ENCODE peak calls at places on chromosomes 13 and 19, in eight cellular contexts. One of them, this sample, is unnamed.

GRCh38 chr13:45812599-45813372 is 38.8 kb downstream of the SIAH3 start:
- DNase-seq in astrocyte of the spinal cord: no peak
- DNase-seq in CD8-positive, alpha-beta T cell: no peak
- DNase-seq in lower leg skin: no peak
- DNase-seq in epithelial cell of esophagus: peak
- DNase-seq in OCI-LY7: no peak
- DNase-seq in IMR-90: no peak
- DNase-seq in kidney epithelial cell: no peak
- DNase-seq in this sample: no peak

GRCh38 chr13:106306748-106307277 is 228.6 kb downstream of the EFNB2 start:
- DNase-seq in astrocyte of the spinal cord: no peak
- DNase-seq in CD8-positive, alpha-beta T cell: no peak
- DNase-seq in lower leg skin: no peak
- DNase-seq in epithelial cell of esophagus: no peak
- DNase-seq in OCI-LY7: no peak
- DNase-seq in IMR-90: no peak
- DNase-seq in kidney epithelial cell: no peak
- DNase-seq in this sample: no peak

GRCh38 chr19:49413348-49413747 is 9.9 kb downstream of the PTH2 start:
- DNase-seq in astrocyte of the spinal cord: no peak
- DNase-seq in CD8-positive, alpha-beta T cell: no peak
- DNase-seq in lower leg skin: no peak
- DNase-seq in epithelial cell of esophagus: no peak
- DNase-seq in OCI-LY7: no peak
- DNase-seq in IMR-90: peak
- DNase-seq in kidney epithelial cell: no peak
- DNase-seq in this sample: no peak

GRCh38 chr19:10086904-10087256 is 763 bp downstream of the SHFL start:
- DNase-seq in astrocyte of the spinal cord: no peak
- DNase-seq in CD8-positive, alpha-beta T cell: peak
- DNase-seq in lower leg skin: no peak
- DNase-seq in epithelial cell of esophagus: no peak
- DNase-seq in OCI-LY7: no peak
- DNase-seq in IMR-90: no peak
- DNase-seq in kidney epithelial cell: no peak
- DNase-seq in this sample: no peak

GRCh38 chr13:80977168-80977567 is 636.2 kb upstream of the SPRY2 start:
- DNase-seq in astrocyte of the spinal cord: no peak
- DNase-seq in CD8-positive, alpha-beta T cell: no peak
- DNase-seq in lower leg skin: no peak
- DNase-seq in epithelial cell of esophagus: peak
- DNase-seq in OCI-LY7: no peak
- DNase-seq in IMR-90: no peak
- DNase-seq in kidney epithelial cell: no peak
- DNase-seq in this sample: no peak

GRCh38 chr13:33842207-33842606 is 24.3 kb downstream of the RFC3 start:
- DNase-seq in astrocyte of the spinal cord: no peak
- DNase-seq in CD8-positive, alpha-beta T cell: no peak
- DNase-seq in lower leg skin: no peak
- DNase-seq in epithelial cell of esophagus: no peak
- DNase-seq in OCI-LY7: no peak
- DNase-seq in IMR-90: peak
- DNase-seq in kidney epithelial cell: no peak
- DNase-seq in this sample: no peak

GRCh38 chr19:39199025-39199424 is 2.3 kb downstream of the NCCRP1 start:
- DNase-seq in astrocyte of the spinal cord: peak
- DNase-seq in CD8-positive, alpha-beta T cell: no peak
- DNase-seq in lower leg skin: no peak
- DNase-seq in epithelial cell of esophagus: no peak
- DNase-seq in OCI-LY7: no peak
- DNase-seq in IMR-90: peak
- DNase-seq in kidney epithelial cell: peak
- DNase-seq in this sample: no peak

GRCh38 chr13:107883561-107884175 is 331.7 kb downstream of the LIG4 start:
- DNase-seq in astrocyte of the spinal cord: peak
- DNase-seq in CD8-positive, alpha-beta T cell: no peak
- DNase-seq in lower leg skin: no peak
- DNase-seq in epithelial cell of esophagus: no peak
- DNase-seq in OCI-LY7: no peak
- DNase-seq in IMR-90: peak
- DNase-seq in kidney epithelial cell: peak
- DNase-seq in this sample: peak

GRCh38 chr13:24899601-24900000 is 135.6 kb downstream of the RNF17 start:
- DNase-seq in astrocyte of the spinal cord: peak
- DNase-seq in CD8-positive, alpha-beta T cell: no peak
- DNase-seq in lower leg skin: no peak
- DNase-seq in epithelial cell of esophagus: no peak
- DNase-seq in OCI-LY7: no peak
- DNase-seq in IMR-90: peak
- DNase-seq in kidney epithelial cell: no peak
- DNase-seq in this sample: no peak

GRCh38 chr13:95355491-95355890 is 54.2 kb upstream of the ABCC4 start:
- DNase-seq in astrocyte of the spinal cord: peak
- DNase-seq in CD8-positive, alpha-beta T cell: no peak
- DNase-seq in lower leg skin: no peak
- DNase-seq in epithelial cell of esophagus: peak
- DNase-seq in OCI-LY7: no peak
- DNase-seq in IMR-90: peak
- DNase-seq in kidney epithelial cell: peak
- DNase-seq in this sample: peak

GRCh38 chr19:12578641-12579040 is 27.4 kb upstream of the ZNF564 start:
- DNase-seq in astrocyte of the spinal cord: no peak
- DNase-seq in CD8-positive, alpha-beta T cell: no peak
- DNase-seq in lower leg skin: no peak
- DNase-seq in epithelial cell of esophagus: no peak
- DNase-seq in OCI-LY7: no peak
- DNase-seq in IMR-90: no peak
- DNase-seq in kidney epithelial cell: no peak
- DNase-seq in this sample: no peak

GRCh38 chr19:14433454-14434156 is 499 bp downstream of the PKN1 start:
- DNase-seq in astrocyte of the spinal cord: no peak
- DNase-seq in CD8-positive, alpha-beta T cell: peak
- DNase-seq in lower leg skin: no peak
- DNase-seq in epithelial cell of esophagus: no peak
- DNase-seq in OCI-LY7: peak
- DNase-seq in IMR-90: no peak
- DNase-seq in kidney epithelial cell: no peak
- DNase-seq in this sample: no peak

GRCh38 chr19:28883241-28883693 is 329.7 kb downstream of the UQCRFS1 start:
- DNase-seq in astrocyte of the spinal cord: no peak
- DNase-seq in CD8-positive, alpha-beta T cell: no peak
- DNase-seq in lower leg skin: peak
- DNase-seq in epithelial cell of esophagus: no peak
- DNase-seq in OCI-LY7: no peak
- DNase-seq in IMR-90: peak
- DNase-seq in kidney epithelial cell: no peak
- DNase-seq in this sample: no peak

GRCh38 chr13:41547253-41548000 is 90.1 kb downstream of the RGCC start:
- DNase-seq in astrocyte of the spinal cord: peak
- DNase-seq in CD8-positive, alpha-beta T cell: no peak
- DNase-seq in lower leg skin: peak
- DNase-seq in epithelial cell of esophagus: peak
- DNase-seq in OCI-LY7: no peak
- DNase-seq in IMR-90: no peak
- DNase-seq in kidney epithelial cell: no peak
- DNase-seq in this sample: peak

GRCh38 chr13:65460136-65460535 is 1770.0 kb downstream of the PCDH9 start:
- DNase-seq in astrocyte of the spinal cord: peak
- DNase-seq in CD8-positive, alpha-beta T cell: no peak
- DNase-seq in lower leg skin: no peak
- DNase-seq in epithelial cell of esophagus: no peak
- DNase-seq in OCI-LY7: no peak
- DNase-seq in IMR-90: peak
- DNase-seq in kidney epithelial cell: no peak
- DNase-seq in this sample: no peak

GRCh38 chr13:29908411-29908810 is 58.0 kb upstream of the UBL3 start:
- DNase-seq in astrocyte of the spinal cord: peak
- DNase-seq in CD8-positive, alpha-beta T cell: no peak
- DNase-seq in lower leg skin: peak
- DNase-seq in epithelial cell of esophagus: peak
- DNase-seq in OCI-LY7: no peak
- DNase-seq in IMR-90: peak
- DNase-seq in kidney epithelial cell: no peak
- DNase-seq in this sample: no peak

GRCh38 chr13:41296879-41297646 is 14.0 kb upstream of the NAA16 start:
- DNase-seq in astrocyte of the spinal cord: no peak
- DNase-seq in CD8-positive, alpha-beta T cell: no peak
- DNase-seq in lower leg skin: no peak
- DNase-seq in epithelial cell of esophagus: no peak
- DNase-seq in OCI-LY7: no peak
- DNase-seq in IMR-90: no peak
- DNase-seq in kidney epithelial cell: no peak
- DNase-seq in this sample: peak

GRCh38 chr13:49022472-49023144 is 46.9 kb downstream of the FNDC3A start:
- DNase-seq in astrocyte of the spinal cord: peak
- DNase-seq in CD8-positive, alpha-beta T cell: no peak
- DNase-seq in lower leg skin: no peak
- DNase-seq in epithelial cell of esophagus: peak
- DNase-seq in OCI-LY7: no peak
- DNase-seq in IMR-90: peak
- DNase-seq in kidney epithelial cell: no peak
- DNase-seq in this sample: no peak

GRCh38 chr13:23020246-23020843 is 160.4 kb upstream of the SGCG start:
- DNase-seq in astrocyte of the spinal cord: peak
- DNase-seq in CD8-positive, alpha-beta T cell: peak
- DNase-seq in lower leg skin: peak
- DNase-seq in epithelial cell of esophagus: peak
- DNase-seq in OCI-LY7: peak
- DNase-seq in IMR-90: peak
- DNase-seq in kidney epithelial cell: peak
- DNase-seq in this sample: peak

GRCh38 chr13:34246511-34246910 is 428.6 kb downstream of the RFC3 start:
- DNase-seq in astrocyte of the spinal cord: no peak
- DNase-seq in CD8-positive, alpha-beta T cell: no peak
- DNase-seq in lower leg skin: no peak
- DNase-seq in epithelial cell of esophagus: peak
- DNase-seq in OCI-LY7: no peak
- DNase-seq in IMR-90: no peak
- DNase-seq in kidney epithelial cell: no peak
- DNase-seq in this sample: no peak

GRCh38 chr19:409006-409514 is at the start of gene C2CD4C:
- DNase-seq in astrocyte of the spinal cord: no peak
- DNase-seq in CD8-positive, alpha-beta T cell: peak
- DNase-seq in lower leg skin: no peak
- DNase-seq in epithelial cell of esophagus: peak
- DNase-seq in OCI-LY7: peak
- DNase-seq in IMR-90: no peak
- DNase-seq in kidney epithelial cell: no peak
- DNase-seq in this sample: no peak

DNA sequence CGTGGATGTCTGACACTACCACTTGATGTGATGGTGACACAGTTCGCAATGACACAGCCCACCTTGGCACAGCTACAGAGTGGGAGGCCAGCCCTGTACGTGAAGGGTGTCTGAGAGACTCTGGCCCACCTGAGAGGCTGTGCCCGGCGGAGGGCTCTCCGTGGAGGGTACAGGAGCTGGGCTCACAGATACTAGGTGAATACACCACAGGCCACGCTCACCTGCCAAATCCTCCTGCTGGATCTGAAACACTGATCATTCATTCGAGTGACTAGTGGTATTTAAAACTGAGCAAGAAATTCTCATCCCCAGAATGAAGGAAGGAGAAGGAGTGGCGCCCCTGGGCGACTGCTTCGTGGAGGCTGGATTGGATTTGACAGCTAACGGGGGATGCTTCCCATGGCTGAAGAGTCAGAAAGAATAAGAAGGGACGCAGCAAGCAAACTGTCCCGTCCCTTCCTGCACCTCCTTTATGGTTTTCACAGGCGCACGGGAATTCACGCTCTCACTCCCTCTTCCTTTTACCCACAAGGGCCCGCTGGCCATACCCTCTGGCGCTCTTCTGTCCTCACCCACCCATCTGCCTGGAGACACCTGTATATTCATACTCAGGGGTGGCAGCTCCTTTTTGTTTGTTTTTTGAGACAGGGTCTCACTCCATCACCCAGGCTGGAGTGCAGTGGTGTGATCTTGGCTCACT is 25.0 kb downstream of the CEBPG start:
- DNase-seq in astrocyte of the spinal cord: no peak
- DNase-seq in CD8-positive, alpha-beta T cell: no peak
- DNase-seq in lower leg skin: no peak
- DNase-seq in epithelial cell of esophagus: no peak
- DNase-seq in OCI-LY7: no peak
- DNase-seq in IMR-90: no peak
- DNase-seq in kidney epithelial cell: no peak
- DNase-seq in this sample: no peak
- H3K4me3 ChIP-seq in astrocyte of the spinal cord: no peak
- H3K4me3 ChIP-seq in CD8-positive, alpha-beta T cell: no peak
- H3K4me3 ChIP-seq in lower leg skin: no peak
- H3K4me3 ChIP-seq in epithelial cell of esophagus: no peak
- H3K4me3 ChIP-seq in OCI-LY7: no peak
- H3K4me3 ChIP-seq in IMR-90: no peak
- H3K4me3 ChIP-seq in kidney epithelial cell: no peak
- H3K4me3 ChIP-seq in this sample: no peak

GRCh38 chr19:50703915-50704548 is 15.6 kb downstream of the SHANK1 start:
- DNase-seq in astrocyte of the spinal cord: no peak
- DNase-seq in CD8-positive, alpha-beta T cell: no peak
- DNase-seq in lower leg skin: no peak
- DNase-seq in epithelial cell of esophagus: no peak
- DNase-seq in OCI-LY7: no peak
- DNase-seq in IMR-90: no peak
- DNase-seq in kidney epithelial cell: no peak
- DNase-seq in this sample: no peak
- TF ChIP-seq CTCF in astrocyte of the spinal cord: no peak
- TF ChIP-seq CTCF in CD8-positive, alpha-beta T cell: no peak
- TF ChIP-seq CTCF in lower leg skin: no peak
- TF ChIP-seq CTCF in epithelial cell of esophagus: no peak
- TF ChIP-seq CTCF in OCI-LY7: no peak
- TF ChIP-seq CTCF in IMR-90: peak
- TF ChIP-seq CTCF in kidney epithelial cell: peak
- TF ChIP-seq CTCF in this sample: no peak

GRCh38 chr13:113853518-113854237 is 10.2 kb downstream of the GAS6 start:
- DNase-seq in astrocyte of the spinal cord: peak
- DNase-seq in CD8-positive, alpha-beta T cell: no peak
- DNase-seq in lower leg skin: no peak
- DNase-seq in epithelial cell of esophagus: no peak
- DNase-seq in OCI-LY7: no peak
- DNase-seq in IMR-90: peak
- DNase-seq in kidney epithelial cell: no peak
- DNase-seq in this sample: no peak
- H3K4me3 ChIP-seq in astrocyte of the spinal cord: no peak
- H3K4me3 ChIP-seq in CD8-positive, alpha-beta T cell: no peak
- H3K4me3 ChIP-seq in lower leg skin: no peak
- H3K4me3 ChIP-seq in epithelial cell of esophagus: no peak
- H3K4me3 ChIP-seq in OCI-LY7: no peak
- H3K4me3 ChIP-seq in IMR-90: no peak
- H3K4me3 ChIP-seq in kidney epithelial cell: no peak
- H3K4me3 ChIP-seq in this sample: no peak

GRCh38 chr13:28704919-28705318 is 13.9 kb downstream of the SLC46A3 start:
- DNase-seq in astrocyte of the spinal cord: no peak
- DNase-seq in CD8-positive, alpha-beta T cell: no peak
- DNase-seq in lower leg skin: no peak
- DNase-seq in epithelial cell of esophagus: no peak
- DNase-seq in OCI-LY7: no peak
- DNase-seq in IMR-90: no peak
- DNase-seq in kidney epithelial cell: no peak
- DNase-seq in this sample: no peak

GRCh38 chr13:28704282-28704681 is 14.5 kb downstream of the SLC46A3 start:
- DNase-seq in astrocyte of the spinal cord: no peak
- DNase-seq in CD8-positive, alpha-beta T cell: no peak
- DNase-seq in lower leg skin: no peak
- DNase-seq in epithelial cell of esophagus: no peak
- DNase-seq in OCI-LY7: no peak
- DNase-seq in IMR-90: no peak
- DNase-seq in kidney epithelial cell: no peak
- DNase-seq in this sample: no peak

GRCh38 chr13:28699246-28699645 is 19.5 kb downstream of the SLC46A3 start:
- DNase-seq in astrocyte of the spinal cord: no peak
- DNase-seq in CD8-positive, alpha-beta T cell: no peak
- DNase-seq in lower leg skin: no peak
- DNase-seq in epithelial cell of esophagus: no peak
- DNase-seq in OCI-LY7: no peak
- DNase-seq in IMR-90: no peak
- DNase-seq in kidney epithelial cell: no peak
- DNase-seq in this sample: no peak
- TF ChIP-seq CTCF in astrocyte of the spinal cord: no peak
- TF ChIP-seq CTCF in CD8-positive, alpha-beta T cell: no peak
- TF ChIP-seq CTCF in lower leg skin: no peak
- TF ChIP-seq CTCF in epithelial cell of esophagus: no peak
- TF ChIP-seq CTCF in OCI-LY7: no peak
- TF ChIP-seq CTCF in IMR-90: no peak
- TF ChIP-seq CTCF in kidney epithelial cell: no peak
- TF ChIP-seq CTCF in this sample: no peak

This sample was measured in AG09309.